ENCODE peak calls at places on chromosome X, in ten cellular contexts. X is neural progenitor cell, E is lower lobe of right lung, G is left lung, U is pancreas, W is PC-3, B is heart right ventricle, F is sigmoid colon, P is fibroblast of lung, C is mammary epithelial cell. J is an unnamed sample.

GRCh38 chrX:103918584-103919335 is 43.7 kb upstream of the TMSB15B start:
- DNase-seq in X (peak; percentile 85), E (peak; percentile 70), G (peak; percentile 64), U (peak; percentile 79), W (peak; percentile 72), B (peak; percentile 70), F (peak; percentile 85), P (peak; percentile 47), C (peak; percentile 66), J (peak; percentile 56)

GRCh38 chrX:115988825-115989224 is 181.7 kb upstream of the AGTR2 start:
- DNase-seq in X (no peak), E (no peak), G (no peak), U (no peak), W (peak; percentile 37), B (no peak), F (no peak), P (peak; percentile 1), C (no peak), J (no peak)

GRCh38 chrX:103782640-103783039 is 6.0 kb downstream of the PLP1 start:
- DNase-seq in X (peak; percentile 62), E (no peak), G (no peak), U (no peak), W (no peak), B (no peak), F (no peak), P (no peak), C (no peak), J (no peak)

GRCh38 chrX:150476183-150476699 is 92.2 kb upstream of the MTM1 start:
- DNase-seq in X (no peak), E (no peak), G (no peak), U (no peak), W (no peak), B (no peak), F (no peak), P (peak; percentile 91), C (no peak), J (no peak)

GRCh38 chrX:150063673-150064072 is 125.4 kb upstream of the EOLA2 start:
- DNase-seq in X (no peak), E (no peak), G (no peak), U (no peak), W (no peak), B (no peak), F (no peak), P (no peak), C (no peak), J (no peak)

GRCh38 chrX:112851806-112852205 is 11.2 kb upstream of the AMOT start:
- DNase-seq in X (no peak), E (no peak), G (no peak), U (no peak), W (no peak), B (no peak), F (no peak), P (peak; percentile 47), C (peak; percentile 9), J (no peak)

GRCh38 chrX:25015486-25016360 is at the start of gene ARX:
- DNase-seq in X (peak; percentile 97), E (no peak), G (peak; percentile 48), U (no peak), W (no peak), B (peak; percentile 39), F (no peak), P (peak; percentile 61), C (peak; percentile 68), J (peak; percentile 25)

GRCh38 chrX:15619053-15619772 is 18.5 kb upstream of the ACE2 start:
- DNase-seq in X (no peak), E (no peak), G (no peak), U (no peak), W (peak; percentile 93), B (no peak), F (no peak), P (no peak), C (peak; percentile 93), J (no peak)

GRCh38 chrX:148885203-148885602 is 384.8 kb downstream of the AFF2 start:
- DNase-seq in X (no peak), E (no peak), G (no peak), U (no peak), W (no peak), B (no peak), F (no peak), P (no peak), C (no peak), J (no peak)

GRCh38 chrX:68109162-68109561 is 324.1 kb downstream of the OPHN1 start:
- DNase-seq in X (no peak), E (no peak), G (no peak), U (no peak), W (no peak), B (no peak), F (no peak), P (no peak), C (no peak), J (no peak)

GRCh38 chrX:19888419-19888879 is 1.0 kb upstream of the SH3KBP1 start:
- DNase-seq in X (peak; percentile 64), E (no peak), G (no peak), U (no peak), W (peak; percentile 80), B (no peak), F (no peak), P (peak; percentile 79), C (peak; percentile 75), J (no peak)

GRCh38 chrX:12975999-12976558 is 1.2 kb downstream of the TMSB4X start:
- DNase-seq in X (peak; percentile 80), E (peak; percentile 77), G (peak; percentile 65), U (peak; percentile 45), W (peak; percentile 43), B (no peak), F (no peak), P (peak; percentile 52), C (no peak), J (peak; percentile 37)

GRCh38 chrX:18426004-18426320 is 554 bp downstream of the CDKL5 start:
- DNase-seq in X (no peak), E (no peak), G (no peak), U (peak; percentile 43), W (no peak), B (peak; percentile 10), F (no peak), P (no peak), C (no peak), J (no peak)

GRCh38 chrX:2385224-2385623 is 115.6 kb downstream of the DHRSX start:
- DNase-seq in X (no peak), E (no peak), G (no peak), U (no peak), W (peak; percentile 22), B (no peak), F (no peak), P (peak; percentile 61), C (peak; percentile 86), J (no peak)

GRCh38 chrX:154731881-154732280 is 19.0 kb downstream of the GAB3 start:
- DNase-seq in X (no peak), E (no peak), G (no peak), U (no peak), W (peak; percentile 55), B (no peak), F (no peak), P (peak; percentile 65), C (no peak), J (no peak)
- H3K4me1 ChIP-seq in X (no peaks in the 10 kb centered on the region), E (peaks cover 100% of the 10 kb centered on the region), G (peaks cover 100% of the 10 kb centered on the region), U (peaks cover 5% of the 10 kb centered on the region), W (peaks cover 63% of the 10 kb centered on the region), B (peaks cover 100% of the 10 kb centered on the region), F (peaks cover 94% of the 10 kb centered on the region), P (peaks cover 36% of the 10 kb centered on the region), C (peaks cover 55% of the 10 kb centered on the region), J (peaks cover 100% of the 10 kb centered on the region)

DNA sequence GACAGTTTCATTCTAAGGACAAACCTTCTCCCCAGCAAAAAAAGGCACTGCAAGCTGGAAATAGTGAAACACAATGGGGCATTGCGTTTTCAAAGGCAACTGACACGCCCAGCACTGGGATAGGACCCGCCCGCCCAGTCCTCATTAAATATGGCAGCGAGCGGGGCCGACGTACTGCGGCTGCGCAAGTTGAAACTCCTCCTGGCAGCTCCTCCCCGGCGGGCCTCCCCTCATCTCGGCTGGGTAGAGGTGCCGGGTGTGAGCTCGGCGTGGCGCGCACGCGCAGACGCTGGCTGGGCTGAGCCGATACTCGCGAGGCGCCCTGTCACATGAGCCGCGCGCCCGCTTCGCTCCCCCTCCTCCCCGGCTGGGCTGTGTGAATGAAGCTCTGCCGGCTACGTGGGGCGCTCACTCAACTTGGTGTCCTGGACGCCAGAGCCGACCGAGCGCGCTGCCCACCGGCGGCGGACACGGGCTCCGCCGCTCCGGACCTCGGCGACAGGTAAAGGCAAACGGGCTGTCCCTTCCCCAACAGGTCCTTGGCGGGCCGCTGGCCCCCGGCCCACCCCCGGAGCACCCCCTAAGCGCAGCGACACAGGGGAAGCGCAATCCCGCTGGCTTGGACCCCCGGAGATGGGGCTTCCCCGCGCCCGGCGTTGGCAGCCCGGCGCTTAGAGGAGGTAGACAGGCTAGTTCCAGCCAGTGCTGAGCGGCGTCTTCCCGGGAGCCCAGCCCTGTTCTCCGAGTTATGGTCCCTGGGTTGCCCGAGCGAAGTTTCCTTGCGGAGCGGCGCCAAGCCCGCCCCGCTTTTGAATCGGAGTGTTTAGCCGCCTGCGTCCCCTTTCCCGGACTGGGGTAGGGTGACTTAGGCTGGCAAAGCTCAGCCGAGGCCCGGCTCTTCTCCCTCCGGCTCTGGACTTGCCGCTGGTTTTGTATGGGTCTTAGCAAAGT is at the start of gene CLCN5:
- DNase-seq in X (peak; percentile 95), E (peak; percentile 97), G (peak; percentile 96), U (peak; percentile 99), W (peak; percentile 94), B (peak; percentile 95), F (peak; percentile 98), P (peak; percentile 94), C (peak; percentile 91), J (peak; percentile 95)
- H3K27ac ChIP-seq in X (no peak within 1 kb of the TSS), E (peak within 1 kb of the TSS; percentile 78), G (peak within 1 kb of the TSS; percentile 83), U (peak within 1 kb of the TSS; percentile 77), W (no peak within 1 kb of the TSS), B (peak within 1 kb of the TSS; percentile 79), F (peak within 1 kb of the TSS; percentile 85), P (peak within 1 kb of the TSS; percentile 28), C (peak within 1 kb of the TSS; percentile 76), J (peak within 1 kb of the TSS; percentile 79)

DNA sequence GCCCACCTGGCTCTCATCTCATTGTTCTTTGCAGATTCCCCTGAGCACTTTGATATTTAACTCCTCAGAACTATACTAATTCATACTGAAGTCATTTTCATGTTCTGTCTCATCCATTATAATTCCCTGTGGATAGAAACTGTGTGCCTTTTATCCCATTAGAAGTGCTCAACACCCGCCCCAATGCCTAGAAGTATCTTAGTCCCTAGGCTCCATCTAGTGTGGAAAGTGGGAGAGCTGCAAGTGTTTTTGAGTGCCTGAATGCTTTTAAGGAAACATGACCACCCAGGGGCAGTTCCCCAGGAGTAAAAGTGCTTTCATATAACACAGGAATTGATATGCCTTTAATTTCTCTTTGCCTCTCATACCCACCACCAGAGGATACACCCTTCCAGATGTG is 117.0 kb downstream of the CHRDL1 start:
- DNase-seq in X (peak; percentile 33), E (no peak), G (no peak), U (no peak), W (no peak), B (no peak), F (no peak), P (no peak), C (no peak), J (no peak)
- TF ChIP-seq CTCF in X (peak; percentile 33), E (no peak), G (no peak), U (no peak), W (no peak), B (no peak), F (no peak), P (no peak), C (no peak), J (no peak)

DNA sequence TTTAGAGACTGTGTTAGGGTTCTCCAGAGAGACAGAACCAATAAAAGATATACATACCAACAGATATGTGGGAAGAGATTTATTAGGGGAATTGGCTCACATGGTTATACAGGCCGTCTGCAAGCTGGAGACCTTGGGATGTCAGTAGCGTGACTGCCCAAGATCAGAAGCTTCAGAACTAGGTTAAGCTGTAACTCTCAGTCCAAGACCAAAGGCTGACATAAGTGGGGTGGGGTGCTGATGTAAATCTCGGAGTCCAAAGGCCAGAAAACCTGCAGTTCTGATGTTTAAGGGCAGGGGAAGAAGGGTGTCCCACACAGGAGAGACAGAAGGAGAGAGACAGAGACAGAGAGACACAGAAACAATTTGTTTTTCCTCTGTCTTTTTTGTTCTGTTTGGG is 10.5 kb downstream of the CLDN34 start:
- DNase-seq in X (no peak), E (no peak), G (no peak), U (no peak), W (no peak), B (no peak), F (no peak), P (no peak), C (no peak), J (no peak)
- H3K4me1 ChIP-seq in X (peaks cover 7% of the 10 kb centered on the region), E (no peaks in the 10 kb centered on the region), G (no peaks in the 10 kb centered on the region), U (no peaks in the 10 kb centered on the region), W (no peaks in the 10 kb centered on the region), B (no peaks in the 10 kb centered on the region), F (no peaks in the 10 kb centered on the region), P (no peaks in the 10 kb centered on the region), C (no peaks in the 10 kb centered on the region), J (no peaks in the 10 kb centered on the region)